ENCODE peak calls at places on chromosomes 5 and 9, in ten cellular contexts. S, E, B, D, M, O, U, J, N and Z are unnamed samples.

GRCh38 chr5:142012186-142012785 is 541 bp downstream of the GNPDA1 start:
- DNase-seq in S (peak), U (no peak), N (peak), J (no peak), M (peak), E (no peak), B (peak), D (no peak), O (peak), Z (no peak)

GRCh38 chr5:30502277-30502676 is 691.2 kb upstream of the CDH6 start:
- DNase-seq in J (no peak), D (no peak), N (no peak), S (no peak), B (no peak), M (no peak), O (no peak), U (peak), E (peak), Z (no peak)

GRCh38 chr5:123670981-123671557 is 159.1 kb downstream of the CSNK1G3 start:
- DNase-seq in U (peak), D (peak), M (peak), J (peak), N (no peak), E (peak), O (peak), B (peak), S (no peak), Z (no peak)

GRCh38 chr9:12784461-12785250 is 9.8 kb downstream of the LURAP1L start:
- DNase-seq in J (peak), M (peak), N (no peak), E (peak), D (peak), B (no peak), O (peak), S (no peak), U (peak), Z (no peak)

GRCh38 chr9:137379761-137380161 is 43.2 kb downstream of the EXD3 start:
- DNase-seq in B (no peak), M (no peak), D (no peak), E (no peak), S (peak), O (no peak), N (no peak), J (no peak), U (no peak), Z (no peak)

GRCh38 chr9:99726758-99727157 is 94.9 kb upstream of the NR4A3 start:
- DNase-seq in M (no peak), U (peak), O (no peak), D (no peak), E (no peak), N (no peak), S (no peak), B (no peak), J (no peak), Z (no peak)

GRCh38 chr5:169567079-169567478 is 16.5 kb upstream of the SPDL1 start:
- DNase-seq in S (no peak), N (no peak), O (no peak), J (no peak), B (no peak), E (no peak), M (no peak), D (no peak), U (peak), Z (no peak)

GRCh38 chr5:54886866-54887265 is 98.5 kb downstream of the ESM1 start:
- DNase-seq in N (no peak), O (no peak), J (no peak), U (no peak), D (no peak), E (no peak), M (no peak), S (no peak), B (no peak), Z (no peak)

GRCh38 chr5:53249529-53249928 is 140.0 kb upstream of the MOCS2 start:
- DNase-seq in M (no peak), E (no peak), U (peak), D (peak), J (peak), B (no peak), S (no peak), O (peak), N (no peak), Z (no peak)

GRCh38 chr5:39479537-39479936 is 54.8 kb upstream of the DAB2 start:
- DNase-seq in O (no peak), E (no peak), B (no peak), M (no peak), D (no peak), N (no peak), J (no peak), S (no peak), U (no peak), Z (no peak)

GRCh38 chr5:16489322-16489791 is 23.8 kb upstream of the ZNF622 start:
- DNase-seq in S (no peak), O (peak), D (no peak), U (peak), B (no peak), J (peak), E (peak), M (peak), N (no peak), Z (no peak)

GRCh38 chr5:127398508-127398907 is 107.9 kb downstream of the MEGF10 start:
- DNase-seq in U (no peak), S (no peak), N (no peak), M (no peak), B (no peak), J (no peak), O (no peak), E (no peak), D (no peak), Z (no peak)